ENCODE peak calls at places on chromosomes 5 and 9, in nine cellular contexts. V is fibroblast of lung, R is A549, B is sigmoid colon, E is tibial nerve, O is left ventricle myocardium inferior, D is heart right ventricle, Z is PC-3, Y is IMR-90. P is an unnamed sample.
A peak's percentile ranks its signal among the peaks of the same experiment; 100 is the strongest.

GRCh38 chr9:138112090-138112748 is 234.6 kb downstream of the CACNA1B start:
- DNase-seq in E (no peak), R (no peak), V (no peak), B (no peak), O (no peak), D (no peak), Y (no peak), Z (no peak), P (no peak)

GRCh38 chr5:97124335-97124734 is 18.1 kb downstream of the LIX1 start:
- DNase-seq in D (no peak), E (no peak), V (peak; percentile 11), B (no peak), Z (peak; percentile 59), R (no peak), Y (no peak), O (no peak), P (peak; percentile 80)

GRCh38 chr5:33423018-33423630 is 17.6 kb upstream of the TARS1 start:
- DNase-seq in Z (peak; percentile 69), Y (peak; percentile 73), V (peak; percentile 44), O (no peak), D (no peak), R (peak; percentile 39), B (no peak), E (no peak), P (peak; percentile 28)

GRCh38 chr9:111350556-111350955 is 20.5 kb upstream of the OR2K2 start:
- DNase-seq in D (no peak), Z (peak; percentile 73), O (no peak), Y (peak; percentile 67), R (no peak), B (no peak), V (no peak), E (no peak), P (no peak)

GRCh38 chr9:125768803-125769202 is 21.6 kb downstream of the PBX3 start:
- DNase-seq in R (no peak), E (no peak), B (no peak), D (no peak), Y (no peak), Z (no peak), O (no peak), V (no peak), P (no peak)

GRCh38 chr9:14654932-14655331 is 38.3 kb downstream of the ZDHHC21 start:
- DNase-seq in B (no peak), V (no peak), E (no peak), O (no peak), D (no peak), Z (no peak), Y (peak; percentile 7), R (peak; percentile 29), P (no peak)

GRCh38 chr5:167701103-167701502 is 590.3 kb upstream of the WWC1 start:
- DNase-seq in D (no peak), O (no peak), E (no peak), V (no peak), Y (no peak), R (no peak), B (no peak), Z (no peak), P (no peak)

GRCh38 chr5:105283134-105283533 is 1720.5 kb upstream of the NUDT12 start:
- DNase-seq in R (no peak), E (no peak), B (no peak), Y (no peak), O (no peak), V (no peak), Z (no peak), D (no peak), P (no peak)

GRCh38 chr9:101737705-101738565 is 512 bp downstream of the GRIN3A start:
- DNase-seq in Y (no peak), V (no peak), R (peak; percentile 9), D (peak; percentile 15), O (peak; percentile 12), E (no peak), B (no peak), Z (no peak), P (peak; percentile 9)

GRCh38 chr5:66789434-66789833 is 193.2 kb downstream of the MAST4 start:
- DNase-seq in Z (no peak), E (no peak), O (no peak), V (no peak), R (no peak), B (no peak), Y (no peak), D (no peak), P (no peak)

GRCh38 chr9:12697719-12698118 is 4.5 kb downstream of the TYRP1 start:
- DNase-seq in Z (no peak), Y (no peak), O (no peak), R (no peak), B (no peak), V (peak; percentile 35), E (no peak), D (no peak), P (no peak)

GRCh38 chr9:77598961-77599360 is 49.2 kb downstream of the GNA14 start:
- DNase-seq in O (no peak), D (no peak), B (no peak), V (no peak), Y (no peak), R (no peak), Z (no peak), E (no peak), P (no peak)

GRCh38 chr9:114387678-114388431 is at the start of gene AKNA:
- DNase-seq in E (peak; percentile 68), B (peak; percentile 92), O (peak; percentile 75), R (no peak), Z (no peak), V (peak; percentile 82), Y (peak; percentile 79), D (peak; percentile 80), P (no peak)

GRCh38 chr5:134079748-134080581 is 34.5 kb upstream of the TCF7 start:
- DNase-seq in Y (no peak), R (no peak), E (no peak), V (no peak), B (peak; percentile 48), D (no peak), O (no peak), Z (no peak), P (no peak)

GRCh38 chr9:128127990-128128835 is 684 bp upstream of the PTGES2 start:
- DNase-seq in Y (peak; percentile 89), V (peak; percentile 92), E (peak; percentile 79), R (peak; percentile 93), Z (peak; percentile 82), O (peak; percentile 85), D (peak; percentile 84), B (peak; percentile 89), P (peak; percentile 94)

DNA sequence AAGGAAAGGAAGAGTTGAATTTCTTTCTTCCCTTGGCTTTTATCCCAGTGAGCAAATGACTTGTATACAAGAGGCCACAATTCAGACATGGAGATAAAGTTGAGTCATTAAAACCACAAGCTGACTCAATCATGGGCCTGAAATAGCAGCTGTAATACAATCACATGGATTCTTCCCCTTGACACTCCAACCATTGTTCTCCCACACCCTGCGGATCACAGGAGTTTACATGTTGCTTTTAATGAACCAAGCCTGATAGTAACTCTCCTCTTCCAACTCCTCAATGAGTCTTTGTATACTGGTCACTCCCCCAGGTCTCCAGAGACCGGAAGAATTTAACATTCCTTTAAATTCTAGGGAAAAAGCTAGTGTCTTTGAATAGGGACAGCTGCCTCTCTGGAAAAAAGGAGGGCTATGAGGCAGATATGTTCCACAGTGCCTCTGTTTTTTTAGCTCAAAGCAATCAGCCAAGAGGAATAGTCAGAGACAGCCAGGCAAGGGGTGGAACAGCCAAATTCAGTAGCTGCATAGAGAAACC is 32.4 kb downstream of the PCDHGC5 start:
- DNase-seq in B (no peak), V (peak; percentile 100), E (peak; percentile 69), Y (peak; percentile 100), O (no peak), R (peak; percentile 75), Z (peak; percentile 94), D (no peak), P (peak; percentile 98)
- H3K27ac ChIP-seq in B (peak overlapping the region; percentile 56), V (peak overlapping the region; percentile 78), E (peak overlapping the region; percentile 51), Y (peak overlapping the region; percentile 18), O (peak overlapping the region; percentile 81), R (peak overlapping the region; percentile 55), Z (peak overlapping the region; percentile 100), D (peak overlapping the region; percentile 94), P (peak overlapping the region; percentile 90)

DNA sequence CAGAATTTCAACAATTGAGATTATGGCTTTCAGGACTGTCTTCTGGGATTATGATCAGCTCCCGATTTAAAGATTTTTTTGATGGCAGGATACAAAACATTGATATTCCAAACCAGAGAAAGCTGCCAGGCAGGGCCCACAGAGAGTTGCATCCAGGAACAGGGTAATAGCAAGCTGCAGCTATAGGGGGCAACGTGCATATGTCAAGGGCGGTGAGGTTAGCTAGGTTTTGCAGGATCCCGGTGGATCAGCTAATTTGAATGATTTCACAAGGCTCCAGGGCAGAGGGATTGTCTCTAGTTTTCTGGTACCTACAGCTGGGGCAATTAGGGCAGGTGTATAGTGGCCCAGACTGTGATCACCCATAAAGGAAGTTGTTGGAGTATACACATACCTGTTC is 339.4 kb downstream of the CHSY3 start:
- DNase-seq in V (no peak), B (no peak), Z (no peak), O (no peak), E (no peak), D (no peak), Y (no peak), R (no peak), P (no peak)
- TF ChIP-seq CTCF in V (no peak), B (no peak), Z (no peak), O (no peak), E (no peak), D (no peak), Y (no peak), R (no peak), P (no peak)

DNA sequence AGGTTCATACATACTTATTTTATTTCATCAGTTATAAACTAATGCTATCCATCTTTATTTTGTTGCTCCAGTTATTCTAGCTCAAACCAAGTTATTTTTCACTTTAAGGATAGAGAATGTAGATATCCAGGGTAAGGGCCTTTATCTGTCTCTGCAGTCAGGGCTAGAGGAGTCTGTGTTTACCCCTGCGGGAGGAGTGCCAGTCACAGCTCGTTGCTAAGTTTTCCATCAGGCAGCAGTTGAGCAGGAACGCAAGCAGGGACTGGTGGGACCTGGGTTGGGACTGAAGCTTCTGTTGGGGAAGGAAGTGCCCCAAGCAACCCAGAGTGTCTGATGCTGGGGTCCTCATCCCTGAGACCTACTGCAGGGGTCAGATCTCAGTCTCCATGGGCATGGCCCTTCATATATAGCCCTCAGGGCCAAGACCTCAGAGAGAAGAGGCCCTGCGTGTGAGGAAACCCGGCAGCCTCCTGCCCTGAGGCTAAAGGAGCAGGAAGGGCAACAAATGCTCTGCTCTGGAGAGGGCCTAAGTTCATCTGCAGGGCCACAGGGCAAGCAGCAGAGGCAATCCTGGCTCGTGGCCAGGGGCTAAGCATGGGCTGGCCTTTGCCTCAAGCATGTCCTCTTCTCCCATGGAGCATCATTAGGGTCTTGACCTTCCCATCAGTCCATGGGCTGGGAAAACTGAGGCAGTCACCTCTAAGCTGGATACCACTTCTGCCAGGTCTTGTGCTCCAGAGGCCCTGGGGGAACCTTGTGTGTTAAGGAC is 6.6 kb downstream of the SLC22A4 start:
- DNase-seq in B (no peak), V (no peak), D (no peak), Z (no peak), O (no peak), Y (no peak), R (no peak), E (no peak), P (no peak)
- H3K27ac ChIP-seq in B (no peak overlapping the region), V (no peak overlapping the region), D (peak overlapping the region; percentile 68), Z (no peak overlapping the region), O (peak overlapping the region; percentile 76), Y (no peak overlapping the region), R (peak overlapping the region; percentile 27), E (no peak overlapping the region), P (peak overlapping the region; percentile 31)

DNA sequence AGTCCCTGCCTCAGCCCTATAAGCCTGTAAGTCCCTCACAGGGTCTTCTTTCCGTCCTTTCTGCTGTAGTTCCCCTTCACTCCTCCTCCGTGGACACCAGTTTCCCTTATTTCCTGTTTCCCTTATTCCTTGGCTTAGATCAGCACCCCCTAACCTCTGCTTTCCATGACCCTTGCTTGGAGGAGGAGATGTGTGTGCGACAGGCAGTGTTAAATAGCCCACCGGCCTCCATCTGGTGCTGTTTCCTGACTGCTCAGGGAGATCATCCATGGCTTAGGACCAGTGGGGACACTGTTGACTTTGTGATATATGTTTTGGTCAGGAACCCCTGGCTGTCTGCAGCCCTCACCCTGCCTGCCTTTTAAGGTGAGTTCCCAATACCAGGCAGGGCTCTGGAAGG is 34.1 kb upstream of the PSD2 start:
- DNase-seq in Z (no peak), Y (no peak), D (no peak), E (no peak), B (no peak), R (no peak), O (no peak), V (no peak), P (no peak)
- TF ChIP-seq CTCF in Z (no peak), Y (no peak), D (no peak), E (no peak), B (no peak), R (no peak), O (no peak), V (no peak), P (no peak)

P was measured in RWPE1.